ENCODE peak calls at places on chromosomes 3 and 15, in nine cellular contexts. One of them, this sample, is unnamed.

GRCh38 chr3:189304465-189305341 is 132.9 kb downstream of the TPRG1 start:
- DNase-seq in H4: peak
- DNase-seq in NCI-H1092 treated with DMSO at 0.1 percent for 48 hours: peak
- DNase-seq in glutamatergic neuron: no peak
- DNase-seq in neural progenitor cell: no peak
- DNase-seq in neural crest cell: no peak
- DNase-seq in activated CD4-positive, alpha-beta T cell treated with anti-CD3 and anti-CD28 coated beads, Interleukin-2, amount 10 ng/mL, durations not matched to agents 7 days and 5 days: no peak
- DNase-seq in cardiac fibroblast: no peak
- DNase-seq in mucosa of descending colon: peak
- DNase-seq in this sample: peak

GRCh38 chr3:78887608-78888011 is 880.2 kb downstream of the ROBO1 start:
- DNase-seq in H4: peak
- DNase-seq in NCI-H1092 treated with DMSO at 0.1 percent for 48 hours: no peak
- DNase-seq in glutamatergic neuron: no peak
- DNase-seq in neural progenitor cell: no peak
- DNase-seq in neural crest cell: no peak
- DNase-seq in activated CD4-positive, alpha-beta T cell treated with anti-CD3 and anti-CD28 coated beads, Interleukin-2, amount 10 ng/mL, durations not matched to agents 7 days and 5 days: no peak
- DNase-seq in cardiac fibroblast: peak
- DNase-seq in mucosa of descending colon: no peak
- DNase-seq in this sample: peak

GRCh38 chr3:37221407-37221806 is 47.0 kb upstream of the LRRFIP2 start:
- DNase-seq in H4: peak
- DNase-seq in NCI-H1092 treated with DMSO at 0.1 percent for 48 hours: no peak
- DNase-seq in glutamatergic neuron: no peak
- DNase-seq in neural progenitor cell: no peak
- DNase-seq in neural crest cell: no peak
- DNase-seq in activated CD4-positive, alpha-beta T cell treated with anti-CD3 and anti-CD28 coated beads, Interleukin-2, amount 10 ng/mL, durations not matched to agents 7 days and 5 days: no peak
- DNase-seq in cardiac fibroblast: peak
- DNase-seq in mucosa of descending colon: no peak
- DNase-seq in this sample: peak

GRCh38 chr15:68767833-68768232 is 52.9 kb downstream of the ANP32A start:
- DNase-seq in H4: no peak
- DNase-seq in NCI-H1092 treated with DMSO at 0.1 percent for 48 hours: no peak
- DNase-seq in glutamatergic neuron: no peak
- DNase-seq in neural progenitor cell: no peak
- DNase-seq in neural crest cell: no peak
- DNase-seq in activated CD4-positive, alpha-beta T cell treated with anti-CD3 and anti-CD28 coated beads, Interleukin-2, amount 10 ng/mL, durations not matched to agents 7 days and 5 days: no peak
- DNase-seq in cardiac fibroblast: no peak
- DNase-seq in mucosa of descending colon: no peak
- DNase-seq in this sample: no peak

GRCh38 chr15:34847598-34847997 is 52.2 kb upstream of the ACTC1 start:
- DNase-seq in H4: no peak
- DNase-seq in NCI-H1092 treated with DMSO at 0.1 percent for 48 hours: no peak
- DNase-seq in glutamatergic neuron: no peak
- DNase-seq in neural progenitor cell: no peak
- DNase-seq in neural crest cell: no peak
- DNase-seq in activated CD4-positive, alpha-beta T cell treated with anti-CD3 and anti-CD28 coated beads, Interleukin-2, amount 10 ng/mL, durations not matched to agents 7 days and 5 days: no peak
- DNase-seq in cardiac fibroblast: peak
- DNase-seq in mucosa of descending colon: no peak
- DNase-seq in this sample: peak

GRCh38 chr3:112561085-112561692 is 573 bp downstream of the ATG3 start:
- DNase-seq in H4: peak
- DNase-seq in NCI-H1092 treated with DMSO at 0.1 percent for 48 hours: peak
- DNase-seq in glutamatergic neuron: peak
- DNase-seq in neural progenitor cell: peak
- DNase-seq in neural crest cell: peak
- DNase-seq in activated CD4-positive, alpha-beta T cell treated with anti-CD3 and anti-CD28 coated beads, Interleukin-2, amount 10 ng/mL, durations not matched to agents 7 days and 5 days: peak
- DNase-seq in cardiac fibroblast: peak
- DNase-seq in mucosa of descending colon: peak
- DNase-seq in this sample: peak

GRCh38 chr3:42031808-42032475 is 59.2 kb upstream of the TRAK1 start:
- DNase-seq in H4: no peak
- DNase-seq in NCI-H1092 treated with DMSO at 0.1 percent for 48 hours: peak
- DNase-seq in glutamatergic neuron: no peak
- DNase-seq in neural progenitor cell: peak
- DNase-seq in neural crest cell: no peak
- DNase-seq in activated CD4-positive, alpha-beta T cell treated with anti-CD3 and anti-CD28 coated beads, Interleukin-2, amount 10 ng/mL, durations not matched to agents 7 days and 5 days: no peak
- DNase-seq in cardiac fibroblast: peak
- DNase-seq in mucosa of descending colon: no peak
- DNase-seq in this sample: peak

GRCh38 chr3:21839592-21839991 is 88.6 kb upstream of the ZNF385D start:
- DNase-seq in H4: peak
- DNase-seq in NCI-H1092 treated with DMSO at 0.1 percent for 48 hours: no peak
- DNase-seq in glutamatergic neuron: no peak
- DNase-seq in neural progenitor cell: no peak
- DNase-seq in neural crest cell: no peak
- DNase-seq in activated CD4-positive, alpha-beta T cell treated with anti-CD3 and anti-CD28 coated beads, Interleukin-2, amount 10 ng/mL, durations not matched to agents 7 days and 5 days: no peak
- DNase-seq in cardiac fibroblast: peak
- DNase-seq in mucosa of descending colon: no peak
- DNase-seq in this sample: peak

GRCh38 chr3:115359507-115359906 is 212.4 kb upstream of the ZBTB20 start:
- DNase-seq in H4: peak
- DNase-seq in NCI-H1092 treated with DMSO at 0.1 percent for 48 hours: no peak
- DNase-seq in glutamatergic neuron: no peak
- DNase-seq in neural progenitor cell: no peak
- DNase-seq in neural crest cell: no peak
- DNase-seq in activated CD4-positive, alpha-beta T cell treated with anti-CD3 and anti-CD28 coated beads, Interleukin-2, amount 10 ng/mL, durations not matched to agents 7 days and 5 days: no peak
- DNase-seq in cardiac fibroblast: peak
- DNase-seq in mucosa of descending colon: no peak
- DNase-seq in this sample: peak

GRCh38 chr15:68272797-68273271 is 4.7 kb upstream of the FEM1B start:
- DNase-seq in H4: no peak
- DNase-seq in NCI-H1092 treated with DMSO at 0.1 percent for 48 hours: no peak
- DNase-seq in glutamatergic neuron: no peak
- DNase-seq in neural progenitor cell: no peak
- DNase-seq in neural crest cell: no peak
- DNase-seq in activated CD4-positive, alpha-beta T cell treated with anti-CD3 and anti-CD28 coated beads, Interleukin-2, amount 10 ng/mL, durations not matched to agents 7 days and 5 days: no peak
- DNase-seq in cardiac fibroblast: peak
- DNase-seq in mucosa of descending colon: no peak
- DNase-seq in this sample: peak

GRCh38 chr15:31483053-31483923 is 156.7 kb downstream of the KLF13 start:
- DNase-seq in H4: no peak
- DNase-seq in NCI-H1092 treated with DMSO at 0.1 percent for 48 hours: no peak
- DNase-seq in glutamatergic neuron: no peak
- DNase-seq in neural progenitor cell: no peak
- DNase-seq in neural crest cell: no peak
- DNase-seq in activated CD4-positive, alpha-beta T cell treated with anti-CD3 and anti-CD28 coated beads, Interleukin-2, amount 10 ng/mL, durations not matched to agents 7 days and 5 days: peak
- DNase-seq in cardiac fibroblast: no peak
- DNase-seq in mucosa of descending colon: peak
- DNase-seq in this sample: no peak

GRCh38 chr3:69770219-69770618 is 31.0 kb downstream of the MITF start:
- DNase-seq in H4: no peak
- DNase-seq in NCI-H1092 treated with DMSO at 0.1 percent for 48 hours: no peak
- DNase-seq in glutamatergic neuron: no peak
- DNase-seq in neural progenitor cell: no peak
- DNase-seq in neural crest cell: no peak
- DNase-seq in activated CD4-positive, alpha-beta T cell treated with anti-CD3 and anti-CD28 coated beads, Interleukin-2, amount 10 ng/mL, durations not matched to agents 7 days and 5 days: no peak
- DNase-seq in cardiac fibroblast: peak
- DNase-seq in mucosa of descending colon: no peak
- DNase-seq in this sample: peak

GRCh38 chr15:42490743-42491539 is at the start of gene ZNF106:
- DNase-seq in H4: peak
- DNase-seq in NCI-H1092 treated with DMSO at 0.1 percent for 48 hours: peak
- DNase-seq in glutamatergic neuron: peak
- DNase-seq in neural progenitor cell: peak
- DNase-seq in neural crest cell: peak
- DNase-seq in activated CD4-positive, alpha-beta T cell treated with anti-CD3 and anti-CD28 coated beads, Interleukin-2, amount 10 ng/mL, durations not matched to agents 7 days and 5 days: peak
- DNase-seq in cardiac fibroblast: peak
- DNase-seq in mucosa of descending colon: peak
- DNase-seq in this sample: peak

This sample was measured in choroid plexus epithelial cell.